ENCODE peak calls at places on chromosome 22, in four cellular contexts. I is K562, R is HepG2, H is GM12878. K is an unnamed sample. For H3K79me2, the result is how much of the 10 kb centered on the place peaks cover.

GRCh38 chr22:19788661-19789225 is 28.2 kb downstream of the TBX1 start:
- DNase-seq in I (no peak), R (no peak), H (no peak), K (no peak)

GRCh38 chr22:49460662-49461371 is 366.9 kb downstream of the BRD1 start:
- DNase-seq in I (no peak), R (no peak), H (no peak), K (no peak)

GRCh38 chr22:25402501-25403283 is 161.8 kb upstream of the GRK3 start:
- DNase-seq in I (no peak), R (peak), H (no peak), K (no peak)

GRCh38 chr22:28297504-28297903 is 378.4 kb upstream of the PITPNB start:
- DNase-seq in I (no peak), R (no peak), H (no peak), K (no peak)

GRCh38 chr22:28799125-28799833 is 1.1 kb downstream of the XBP1 start:
- DNase-seq in I (peak), R (peak), H (no peak), K (peak)

GRCh38 chr22:27170491-27170890 is 513.1 kb downstream of the MIAT start:
- DNase-seq in I (no peak), R (no peak), H (no peak), K (peak)

GRCh38 chr22:17117400-17117799 is 3.8 kb downstream of the TMEM121B start:
- DNase-seq in I (no peak), R (no peak), H (no peak), K (no peak)

GRCh38 chr22:17411213-17411612 is 42.0 kb downstream of the CECR2 start:
- DNase-seq in I (no peak), R (no peak), H (no peak), K (no peak)

GRCh38 chr22:47575291-47575690 is 812.8 kb downstream of the TBC1D22A start:
- DNase-seq in I (no peak), R (no peak), H (no peak), K (no peak)

GRCh38 chr22:33272180-33272579 is 214.0 kb upstream of the SYN3 start:
- DNase-seq in I (no peak), R (peak), H (no peak), K (no peak)

GRCh38 chr22:31489632-31490495 is at the start of gene EIF4ENIF1:
- DNase-seq in I (peak), R (peak), H (no peak), K (peak)

GRCh38 chr22:27488456-27489224 is 312.9 kb downstream of the MN1 start:
- DNase-seq in I (no peak), R (peak), H (no peak), K (peak)

GRCh38 chr22:50696251-50696798 is 23.7 kb downstream of the SHANK3 start:
- DNase-seq in I (no peak), R (no peak), H (no peak), K (no peak)

GRCh38 chr22:50697667-50698506 is 25.3 kb downstream of the SHANK3 start:
- DNase-seq in I (no peak), R (no peak), H (no peak), K (no peak)

GRCh38 chr22:50698546-50698945 is 25.9 kb downstream of the SHANK3 start:
- DNase-seq in I (no peak), R (no peak), H (no peak), K (no peak)

GRCh38 chr22:50695421-50696250 is 23.0 kb downstream of the SHANK3 start:
- DNase-seq in I (no peak), R (no peak), H (no peak), K (no peak)

DNA sequence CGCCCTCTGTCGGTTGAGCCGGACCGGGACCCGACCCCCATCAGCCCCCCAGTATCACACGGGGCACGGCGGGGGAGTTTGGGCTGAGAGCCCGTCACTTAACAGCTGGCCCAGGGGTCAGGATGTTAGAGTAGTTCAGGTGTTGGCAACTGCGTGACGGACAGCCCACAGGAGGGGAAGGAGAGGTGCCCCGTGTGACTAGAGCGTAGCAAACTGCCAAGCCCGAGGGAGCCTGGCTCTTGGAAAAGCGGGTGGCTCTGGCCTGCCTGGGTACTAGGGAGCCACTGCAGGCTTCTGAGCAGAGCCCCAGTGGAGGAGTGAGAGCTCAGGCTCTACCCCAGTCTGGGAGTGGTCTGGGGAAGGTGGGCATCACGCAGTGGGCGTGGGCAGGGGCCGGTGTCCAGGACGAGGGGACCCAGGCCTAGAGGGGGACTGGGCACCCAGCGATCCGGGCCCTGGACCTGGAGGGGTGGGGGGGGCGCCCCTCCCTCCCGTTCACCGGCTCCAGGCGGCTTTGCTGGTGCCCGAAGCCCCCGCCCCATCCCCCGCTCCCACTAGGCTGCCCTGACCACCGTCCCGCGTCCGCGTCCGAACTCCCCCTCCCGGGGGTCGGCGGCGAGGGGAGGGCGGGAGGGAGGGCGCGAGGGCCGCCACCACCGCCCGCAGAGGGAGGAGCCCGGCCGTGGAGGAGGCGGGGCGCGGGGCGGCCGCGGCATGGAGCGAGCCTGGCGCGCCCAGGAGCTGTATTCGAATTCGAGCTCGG is 24.4 kb downstream of the SHANK3 start:
- DNase-seq in I (peak), R (no peak), H (no peak), K (no peak)
- TF ChIP-seq MAX in I (no peak), R (no peak), H (no peak), K (no peak)

DNA sequence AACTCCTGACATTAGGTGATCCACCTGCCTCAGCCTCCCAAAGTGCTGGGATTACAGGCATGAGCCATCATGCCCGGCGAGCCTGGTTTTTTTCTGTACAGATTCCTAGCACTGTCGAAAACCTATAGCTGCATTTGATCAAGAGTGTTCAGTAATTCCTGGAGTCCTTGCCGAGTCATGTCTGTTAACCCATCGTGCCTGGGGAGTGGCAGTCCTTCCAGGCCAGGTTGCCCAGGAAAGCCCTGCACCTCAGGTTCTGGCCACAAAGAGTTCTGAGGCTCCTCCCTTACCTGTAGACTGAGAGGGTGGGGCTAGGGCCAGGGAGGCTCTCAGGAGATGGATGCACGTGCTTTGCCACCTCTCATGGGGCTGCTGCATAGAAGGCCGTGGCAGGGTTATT is 17.0 kb downstream of the YDJC start:
- DNase-seq in I (peak), R (no peak), H (no peak), K (no peak)
- H3K79me2 ChIP-seq in I (half or more), R (under half), H (under half), K (half or more)

GRCh38 chr22:30038219-30038618 is 42.0 kb upstream of the HORMAD2 start:
- DNase-seq in I (no peak), R (no peak), H (no peak), K (peak)
- TF ChIP-seq MYC in I (no peak), R (no peak), H (no peak), K (no peak)

GRCh38 chr22:45602824-45603301 is 68.8 kb upstream of the ATXN10 start:
- DNase-seq in I (peak), R (peak), H (no peak), K (no peak)
- TF ChIP-seq MAX in I (no peak), R (no peak), H (no peak), K (no peak)

K was measured in endothelial cell of umbilical vein.